ENCODE peak calls at places on chromosomes 16 and 17, in nine cellular contexts. One of them, this sample, is unnamed.

GRCh38 chr17:63433746-63434591 is 12.1 kb downstream of the CYB561 start:
- DNase-seq in GM23338: no peak
- DNase-seq in GM12878: no peak
- DNase-seq in HL-60: no peak
- DNase-seq in Panc1: no peak
- DNase-seq in HepG2: no peak
- DNase-seq in K562: no peak
- DNase-seq in SK-N-SH: peak
- DNase-seq in A549: no peak
- DNase-seq in this sample: no peak

GRCh38 chr17:82043507-82043906 is 6.0 kb upstream of the DCXR start:
- DNase-seq in HepG2: no peak
- DNase-seq in K562: no peak
- DNase-seq in HL-60: no peak
- DNase-seq in A549: no peak
- DNase-seq in SK-N-SH: no peak
- DNase-seq in Panc1: no peak
- DNase-seq in GM12878: no peak
- DNase-seq in GM23338: peak
- DNase-seq in this sample: no peak

GRCh38 chr17:18257268-18257681 is 1.3 kb downstream of the FLII start:
- DNase-seq in A549: no peak
- DNase-seq in K562: no peak
- DNase-seq in GM12878: no peak
- DNase-seq in GM23338: peak
- DNase-seq in SK-N-SH: no peak
- DNase-seq in HepG2: peak
- DNase-seq in HL-60: no peak
- DNase-seq in Panc1: no peak
- DNase-seq in this sample: no peak

GRCh38 chr17:77723071-77723908 is 235.2 kb upstream of the TNRC6C start:
- DNase-seq in K562: no peak
- DNase-seq in SK-N-SH: no peak
- DNase-seq in HepG2: no peak
- DNase-seq in GM23338: no peak
- DNase-seq in GM12878: no peak
- DNase-seq in A549: no peak
- DNase-seq in Panc1: no peak
- DNase-seq in HL-60: no peak
- DNase-seq in this sample: no peak

GRCh38 chr17:58084317-58084981 is 1.2 kb downstream of the DYNLL2 start:
- DNase-seq in A549: peak
- DNase-seq in HepG2: peak
- DNase-seq in Panc1: no peak
- DNase-seq in GM23338: peak
- DNase-seq in GM12878: peak
- DNase-seq in SK-N-SH: peak
- DNase-seq in HL-60: no peak
- DNase-seq in K562: peak
- DNase-seq in this sample: peak

GRCh38 chr17:40806131-40806530 is 6.4 kb upstream of the KRT28 start:
- DNase-seq in K562: no peak
- DNase-seq in HepG2: no peak
- DNase-seq in HL-60: no peak
- DNase-seq in GM12878: no peak
- DNase-seq in SK-N-SH: no peak
- DNase-seq in GM23338: no peak
- DNase-seq in Panc1: no peak
- DNase-seq in A549: no peak
- DNase-seq in this sample: no peak

GRCh38 chr16:54585966-54586365 is 299.4 kb upstream of the IRX3 start:
- DNase-seq in Panc1: no peak
- DNase-seq in K562: no peak
- DNase-seq in SK-N-SH: no peak
- DNase-seq in HL-60: no peak
- DNase-seq in GM12878: no peak
- DNase-seq in A549: no peak
- DNase-seq in GM23338: no peak
- DNase-seq in HepG2: no peak
- DNase-seq in this sample: no peak

GRCh38 chr17:74176546-74177001 is 26.9 kb upstream of the RPL38 start:
- DNase-seq in GM12878: no peak
- DNase-seq in Panc1: no peak
- DNase-seq in K562: peak
- DNase-seq in HL-60: peak
- DNase-seq in A549: peak
- DNase-seq in HepG2: peak
- DNase-seq in GM23338: peak
- DNase-seq in SK-N-SH: peak
- DNase-seq in this sample: peak

GRCh38 chr16:59324462-59324861 is 590.3 kb upstream of the GOT2 start:
- DNase-seq in K562: no peak
- DNase-seq in HepG2: no peak
- DNase-seq in Panc1: no peak
- DNase-seq in GM23338: no peak
- DNase-seq in GM12878: no peak
- DNase-seq in A549: peak
- DNase-seq in HL-60: no peak
- DNase-seq in SK-N-SH: no peak
- DNase-seq in this sample: no peak

GRCh38 chr17:59572301-59572924 is 7.0 kb downstream of the DHX40 start:
- DNase-seq in A549: no peak
- DNase-seq in Panc1: no peak
- DNase-seq in GM23338: no peak
- DNase-seq in HepG2: no peak
- DNase-seq in SK-N-SH: no peak
- DNase-seq in GM12878: no peak
- DNase-seq in HL-60: peak
- DNase-seq in K562: no peak
- DNase-seq in this sample: no peak

GRCh38 chr16:2816751-2817495 is at the start of gene PRSS21:
- DNase-seq in HL-60: no peak
- DNase-seq in GM23338: peak
- DNase-seq in A549: no peak
- DNase-seq in GM12878: no peak
- DNase-seq in K562: peak
- DNase-seq in SK-N-SH: no peak
- DNase-seq in HepG2: no peak
- DNase-seq in Panc1: no peak
- DNase-seq in this sample: no peak

GRCh38 chr16:84907575-84907974 is 87.8 kb downstream of the CRISPLD2 start:
- DNase-seq in SK-N-SH: no peak
- DNase-seq in K562: no peak
- DNase-seq in Panc1: no peak
- DNase-seq in HL-60: peak
- DNase-seq in GM23338: no peak
- DNase-seq in A549: no peak
- DNase-seq in GM12878: no peak
- DNase-seq in HepG2: no peak
- DNase-seq in this sample: no peak

GRCh38 chr16:85171809-85172464 is 59.7 kb upstream of the CIBAR2 start:
- DNase-seq in A549: no peak
- DNase-seq in K562: peak
- DNase-seq in HL-60: no peak
- DNase-seq in Panc1: no peak
- DNase-seq in GM12878: no peak
- DNase-seq in GM23338: no peak
- DNase-seq in SK-N-SH: peak
- DNase-seq in HepG2: no peak
- DNase-seq in this sample: no peak

GRCh38 chr17:81551458-81552243 is 502 bp downstream of the FAAP100 start:
- DNase-seq in Panc1: no peak
- DNase-seq in GM12878: no peak
- DNase-seq in HL-60: no peak
- DNase-seq in A549: no peak
- DNase-seq in SK-N-SH: peak
- DNase-seq in GM23338: peak
- DNase-seq in K562: peak
- DNase-seq in HepG2: peak
- DNase-seq in this sample: no peak

GRCh38 chr16:3787924-3788661 is 70.8 kb upstream of the TRAP1 start:
- DNase-seq in SK-N-SH: no peak
- DNase-seq in GM23338: no peak
- DNase-seq in K562: no peak
- DNase-seq in GM12878: peak
- DNase-seq in Panc1: no peak
- DNase-seq in HepG2: no peak
- DNase-seq in A549: no peak
- DNase-seq in HL-60: no peak
- DNase-seq in this sample: no peak

GRCh38 chr16:30185141-30185682 is 1.8 kb downstream of the CORO1A start:
- DNase-seq in GM12878: no peak
- DNase-seq in A549: no peak
- DNase-seq in SK-N-SH: peak
- DNase-seq in HL-60: no peak
- DNase-seq in K562: peak
- DNase-seq in Panc1: no peak
- DNase-seq in GM23338: no peak
- DNase-seq in HepG2: no peak
- DNase-seq in this sample: no peak

GRCh38 chr16:81107506-81107905 is 11.3 kb upstream of the GCSH start:
- DNase-seq in GM12878: no peak
- DNase-seq in K562: no peak
- DNase-seq in A549: no peak
- DNase-seq in HL-60: no peak
- DNase-seq in Panc1: no peak
- DNase-seq in HepG2: peak
- DNase-seq in GM23338: no peak
- DNase-seq in SK-N-SH: no peak
- DNase-seq in this sample: no peak
- TF ChIP-seq REST in GM12878: no peak
- TF ChIP-seq REST in K562: no peak
- TF ChIP-seq REST in A549: no peak
- TF ChIP-seq REST in HL-60: no peak
- TF ChIP-seq REST in Panc1: no peak
- TF ChIP-seq REST in HepG2: no peak
- TF ChIP-seq REST in GM23338: no peak
- TF ChIP-seq REST in SK-N-SH: no peak
- TF ChIP-seq REST in this sample: no peak

GRCh38 chr17:29091591-29092291 is 48.8 kb downstream of the PIPOX start:
- DNase-seq in A549: no peak
- DNase-seq in Panc1: no peak
- DNase-seq in SK-N-SH: no peak
- DNase-seq in HL-60: no peak
- DNase-seq in GM23338: no peak
- DNase-seq in GM12878: no peak
- DNase-seq in HepG2: no peak
- DNase-seq in K562: no peak
- DNase-seq in this sample: no peak
- TF ChIP-seq REST in A549: no peak
- TF ChIP-seq REST in Panc1: no peak
- TF ChIP-seq REST in SK-N-SH: no peak
- TF ChIP-seq REST in HL-60: no peak
- TF ChIP-seq REST in GM23338: no peak
- TF ChIP-seq REST in GM12878: no peak
- TF ChIP-seq REST in HepG2: no peak
- TF ChIP-seq REST in K562: no peak
- TF ChIP-seq REST in this sample: no peak

DNA sequence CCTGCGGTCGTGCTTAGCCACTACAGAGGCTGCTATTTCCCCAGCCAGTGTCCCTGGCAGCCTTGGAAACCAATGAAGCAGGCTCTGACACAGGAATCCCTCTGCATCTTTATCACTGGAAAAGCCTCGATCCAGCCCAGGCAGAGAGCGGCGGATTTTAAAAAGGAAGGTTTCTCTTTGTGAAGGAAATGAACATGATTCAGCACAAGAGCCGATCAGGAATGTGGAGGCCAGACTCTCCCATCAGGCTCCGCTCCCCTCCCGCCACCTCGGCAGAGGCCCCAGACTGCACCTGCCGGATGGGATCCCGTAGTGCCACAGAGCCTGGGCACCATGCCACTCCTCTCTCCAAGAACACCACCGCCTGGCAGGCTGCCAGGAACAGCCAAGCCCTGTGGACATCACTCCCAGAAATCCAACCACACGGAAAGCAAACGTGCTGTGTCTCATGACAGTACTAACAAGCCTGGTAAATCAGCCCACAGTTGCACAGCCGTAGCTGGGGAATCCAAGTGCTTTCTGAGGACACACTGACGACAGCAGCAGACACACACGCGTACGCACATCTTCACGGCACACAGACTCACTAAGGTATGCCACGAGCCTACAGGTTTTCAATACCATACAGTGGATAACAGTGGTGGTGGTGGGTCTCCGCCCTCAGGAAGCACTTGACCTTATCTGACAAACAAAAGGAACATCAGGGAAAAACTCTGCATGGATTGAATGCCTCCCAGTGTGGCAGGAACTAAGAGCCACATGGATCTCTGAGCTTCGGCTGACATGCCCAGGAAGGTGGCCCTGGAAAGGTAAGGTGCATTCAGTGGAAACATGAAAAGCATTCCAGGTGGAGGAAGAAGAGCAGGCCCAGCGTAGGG is 5.4 kb downstream of the LRRC75A start:
- DNase-seq in K562: no peak
- DNase-seq in Panc1: no peak
- DNase-seq in HepG2: no peak
- DNase-seq in HL-60: no peak
- DNase-seq in A549: no peak
- DNase-seq in SK-N-SH: peak
- DNase-seq in GM23338: peak
- DNase-seq in GM12878: no peak
- DNase-seq in this sample: no peak
- TF ChIP-seq REST in K562: no peak
- TF ChIP-seq REST in Panc1: no peak
- TF ChIP-seq REST in HepG2: no peak
- TF ChIP-seq REST in HL-60: no peak
- TF ChIP-seq REST in A549: no peak
- TF ChIP-seq REST in SK-N-SH: no peak
- TF ChIP-seq REST in GM23338: no peak
- TF ChIP-seq REST in GM12878: no peak
- TF ChIP-seq REST in this sample: no peak

GRCh38 chr17:977163-977562 is 2.4 kb downstream of the NXN start:
- DNase-seq in HepG2: no peak
- DNase-seq in K562: no peak
- DNase-seq in GM23338: no peak
- DNase-seq in Panc1: no peak
- DNase-seq in HL-60: no peak
- DNase-seq in A549: no peak
- DNase-seq in GM12878: no peak
- DNase-seq in SK-N-SH: no peak
- DNase-seq in this sample: no peak

GRCh38 chr17:976316-976715 is 3.3 kb downstream of the NXN start:
- DNase-seq in A549: no peak
- DNase-seq in Panc1: no peak
- DNase-seq in SK-N-SH: no peak
- DNase-seq in HepG2: no peak
- DNase-seq in HL-60: no peak
- DNase-seq in GM12878: no peak
- DNase-seq in K562: no peak
- DNase-seq in GM23338: no peak
- DNase-seq in this sample: no peak

GRCh38 chr17:979539-980405 is at the start of gene NXN:
- DNase-seq in SK-N-SH: peak
- DNase-seq in K562: peak
- DNase-seq in GM12878: no peak
- DNase-seq in GM23338: peak
- DNase-seq in A549: peak
- DNase-seq in Panc1: no peak
- DNase-seq in HL-60: peak
- DNase-seq in HepG2: peak
- DNase-seq in this sample: no peak

GRCh38 chr17:979211-979538 is 401 bp downstream of the NXN start:
- DNase-seq in SK-N-SH: no peak
- DNase-seq in GM12878: no peak
- DNase-seq in Panc1: no peak
- DNase-seq in GM23338: no peak
- DNase-seq in K562: no peak
- DNase-seq in HL-60: no peak
- DNase-seq in HepG2: no peak
- DNase-seq in A549: peak
- DNase-seq in this sample: no peak

GRCh38 chr17:978110-979093 is 1.2 kb downstream of the NXN start:
- DNase-seq in HepG2: no peak
- DNase-seq in HL-60: no peak
- DNase-seq in K562: no peak
- DNase-seq in Panc1: no peak
- DNase-seq in SK-N-SH: peak
- DNase-seq in GM12878: no peak
- DNase-seq in GM23338: no peak
- DNase-seq in A549: no peak
- DNase-seq in this sample: no peak
- TF ChIP-seq REST in HepG2: no peak
- TF ChIP-seq REST in HL-60: no peak
- TF ChIP-seq REST in K562: no peak
- TF ChIP-seq REST in Panc1: no peak
- TF ChIP-seq REST in SK-N-SH: no peak
- TF ChIP-seq REST in GM12878: no peak
- TF ChIP-seq REST in GM23338: no peak
- TF ChIP-seq REST in A549: no peak
- TF ChIP-seq REST in this sample: no peak

This sample was measured in HCT116.